ENCODE peak calls at places on chromosomes 3 and 15, in nine cellular contexts. One of them, this sample, is unnamed.

GRCh38 chr15:70879386-70879785 is 12.8 kb downstream of the THAP10 start:
- DNase-seq in vagina: no peak
- DNase-seq in ACHN: no peak
- DNase-seq in kidney tubule cell: no peak
- DNase-seq in GM04504: no peak
- DNase-seq in Daoy: peak; percentile 71
- DNase-seq in DMS153: no peak
- DNase-seq in NCI-H2081: no peak
- DNase-seq in NCI-H2171 treated with DMSO at 0.1 percent for 48 hours: no peak
- DNase-seq in this sample: peak; percentile 79

GRCh38 chr15:31024330-31024729 is 32.9 kb upstream of the MTMR10 start:
- DNase-seq in GM04504: peak; percentile 74
- DNase-seq in ACHN: peak; percentile 96
- DNase-seq in kidney tubule cell: peak; percentile 98
- DNase-seq in DMS153: no peak
- DNase-seq in Daoy: peak; percentile 93
- DNase-seq in NCI-H2171 treated with DMSO at 0.1 percent for 48 hours: no peak
- DNase-seq in NCI-H2081: no peak
- DNase-seq in vagina: no peak
- DNase-seq in this sample: peak; percentile 95

GRCh38 chr3:119240101-119240581 is 537 bp downstream of the B4GALT4 start:
- DNase-seq in DMS153: no peak
- DNase-seq in NCI-H2171 treated with DMSO at 0.1 percent for 48 hours: no peak
- DNase-seq in kidney tubule cell: peak; percentile 31
- DNase-seq in ACHN: peak; percentile 10
- DNase-seq in NCI-H2081: no peak
- DNase-seq in GM04504: no peak
- DNase-seq in Daoy: peak; percentile 15
- DNase-seq in vagina: no peak
- DNase-seq in this sample: peak; percentile 22

GRCh38 chr3:85081191-85081895 is 122.6 kb downstream of the CADM2 start:
- DNase-seq in NCI-H2081: no peak
- DNase-seq in DMS153: no peak
- DNase-seq in NCI-H2171 treated with DMSO at 0.1 percent for 48 hours: no peak
- DNase-seq in ACHN: no peak
- DNase-seq in kidney tubule cell: no peak
- DNase-seq in vagina: no peak
- DNase-seq in GM04504: no peak
- DNase-seq in Daoy: peak; percentile 1
- DNase-seq in this sample: no peak

GRCh38 chr15:64702816-64703631 is 72.4 kb downstream of the RBPMS2 start:
- DNase-seq in NCI-H2081: peak; percentile 92
- DNase-seq in NCI-H2171 treated with DMSO at 0.1 percent for 48 hours: peak; percentile 91
- DNase-seq in DMS153: peak; percentile 46
- DNase-seq in ACHN: peak; percentile 82
- DNase-seq in kidney tubule cell: peak; percentile 91
- DNase-seq in Daoy: peak; percentile 96
- DNase-seq in vagina: no peak
- DNase-seq in GM04504: peak; percentile 82
- DNase-seq in this sample: peak; percentile 92

GRCh38 chr3:103712320-103713008 is 1277.6 kb downstream of the ZPLD1 start:
- DNase-seq in kidney tubule cell: peak; percentile 86
- DNase-seq in vagina: no peak
- DNase-seq in NCI-H2171 treated with DMSO at 0.1 percent for 48 hours: no peak
- DNase-seq in ACHN: peak; percentile 38
- DNase-seq in DMS153: no peak
- DNase-seq in Daoy: no peak
- DNase-seq in GM04504: no peak
- DNase-seq in NCI-H2081: no peak
- DNase-seq in this sample: peak; percentile 70

GRCh38 chr3:11335056-11335608 is 62.9 kb downstream of the ATG7 start:
- DNase-seq in vagina: no peak
- DNase-seq in DMS153: peak; percentile 19
- DNase-seq in Daoy: peak; percentile 47
- DNase-seq in GM04504: peak; percentile 48
- DNase-seq in NCI-H2171 treated with DMSO at 0.1 percent for 48 hours: peak; percentile 53
- DNase-seq in kidney tubule cell: peak; percentile 71
- DNase-seq in NCI-H2081: peak; percentile 3
- DNase-seq in ACHN: peak; percentile 68
- DNase-seq in this sample: peak; percentile 81

GRCh38 chr3:140055032-140055791 is 120.2 kb downstream of the CLSTN2 start:
- DNase-seq in NCI-H2171 treated with DMSO at 0.1 percent for 48 hours: peak; percentile 38
- DNase-seq in GM04504: no peak
- DNase-seq in DMS153: no peak
- DNase-seq in Daoy: no peak
- DNase-seq in vagina: no peak
- DNase-seq in kidney tubule cell: no peak
- DNase-seq in NCI-H2081: no peak
- DNase-seq in ACHN: no peak
- DNase-seq in this sample: no peak

GRCh38 chr3:126751611-126752302 is 47.7 kb downstream of the CHCHD6 start:
- DNase-seq in DMS153: no peak
- DNase-seq in ACHN: no peak
- DNase-seq in Daoy: no peak
- DNase-seq in NCI-H2081: no peak
- DNase-seq in kidney tubule cell: no peak
- DNase-seq in vagina: no peak
- DNase-seq in GM04504: no peak
- DNase-seq in NCI-H2171 treated with DMSO at 0.1 percent for 48 hours: no peak
- DNase-seq in this sample: no peak

GRCh38 chr3:197750396-197750831 is 731 bp downstream of the FYTTD1 start:
- DNase-seq in Daoy: peak; percentile 78
- DNase-seq in vagina: no peak
- DNase-seq in ACHN: peak; percentile 52
- DNase-seq in GM04504: no peak
- DNase-seq in DMS153: no peak
- DNase-seq in kidney tubule cell: peak; percentile 68
- DNase-seq in NCI-H2081: peak; percentile 66
- DNase-seq in NCI-H2171 treated with DMSO at 0.1 percent for 48 hours: peak; percentile 62
- DNase-seq in this sample: peak; percentile 72

GRCh38 chr15:84649706-84650105 is 4.4 kb downstream of the WDR73 start:
- DNase-seq in GM04504: no peak
- DNase-seq in NCI-H2081: no peak
- DNase-seq in vagina: no peak
- DNase-seq in ACHN: no peak
- DNase-seq in NCI-H2171 treated with DMSO at 0.1 percent for 48 hours: no peak
- DNase-seq in Daoy: no peak
- DNase-seq in DMS153: no peak
- DNase-seq in kidney tubule cell: no peak
- DNase-seq in this sample: no peak

GRCh38 chr3:108219336-108219735 is 2.9 kb downstream of the IFT57 start:
- DNase-seq in Daoy: no peak
- DNase-seq in DMS153: no peak
- DNase-seq in kidney tubule cell: no peak
- DNase-seq in vagina: no peak
- DNase-seq in NCI-H2081: peak; percentile 32
- DNase-seq in ACHN: no peak
- DNase-seq in GM04504: no peak
- DNase-seq in NCI-H2171 treated with DMSO at 0.1 percent for 48 hours: no peak
- DNase-seq in this sample: no peak

GRCh38 chr3:45950686-45951600 is 7.7 kb downstream of the CXCR6 start:
- DNase-seq in DMS153: no peak
- DNase-seq in NCI-H2171 treated with DMSO at 0.1 percent for 48 hours: no peak
- DNase-seq in vagina: no peak
- DNase-seq in kidney tubule cell: no peak
- DNase-seq in ACHN: no peak
- DNase-seq in GM04504: no peak
- DNase-seq in NCI-H2081: no peak
- DNase-seq in Daoy: no peak
- DNase-seq in this sample: no peak

GRCh38 chr15:82111918-82112317 is 66.1 kb upstream of the MEX3B start:
- DNase-seq in NCI-H2171 treated with DMSO at 0.1 percent for 48 hours: no peak
- DNase-seq in GM04504: no peak
- DNase-seq in kidney tubule cell: no peak
- DNase-seq in vagina: no peak
- DNase-seq in DMS153: no peak
- DNase-seq in ACHN: no peak
- DNase-seq in Daoy: no peak
- DNase-seq in NCI-H2081: no peak
- DNase-seq in this sample: no peak

GRCh38 chr15:50857763-50858162 is 50.7 kb upstream of the AP4E1 start:
- DNase-seq in vagina: no peak
- DNase-seq in ACHN: no peak
- DNase-seq in kidney tubule cell: no peak
- DNase-seq in Daoy: no peak
- DNase-seq in NCI-H2171 treated with DMSO at 0.1 percent for 48 hours: no peak
- DNase-seq in GM04504: no peak
- DNase-seq in NCI-H2081: no peak
- DNase-seq in DMS153: no peak
- DNase-seq in this sample: no peak

GRCh38 chr15:85000189-85000864 is 18.7 kb downstream of the PDE8A start:
- DNase-seq in kidney tubule cell: no peak
- DNase-seq in GM04504: no peak
- DNase-seq in NCI-H2171 treated with DMSO at 0.1 percent for 48 hours: no peak
- DNase-seq in vagina: no peak
- DNase-seq in ACHN: no peak
- DNase-seq in NCI-H2081: no peak
- DNase-seq in Daoy: no peak
- DNase-seq in DMS153: no peak
- DNase-seq in this sample: no peak

GRCh38 chr15:71443538-71443937 is 328.3 kb downstream of the THSD4 start:
- DNase-seq in GM04504: no peak
- DNase-seq in ACHN: peak; percentile 48
- DNase-seq in kidney tubule cell: peak; percentile 44
- DNase-seq in Daoy: peak; percentile 35
- DNase-seq in DMS153: no peak
- DNase-seq in NCI-H2171 treated with DMSO at 0.1 percent for 48 hours: peak; percentile 52
- DNase-seq in vagina: no peak
- DNase-seq in NCI-H2081: peak; percentile 49
- DNase-seq in this sample: peak; percentile 53

GRCh38 chr3:31670136-31670535 is 137.4 kb downstream of the STT3B start:
- DNase-seq in GM04504: no peak
- DNase-seq in ACHN: no peak
- DNase-seq in DMS153: no peak
- DNase-seq in vagina: no peak
- DNase-seq in NCI-H2171 treated with DMSO at 0.1 percent for 48 hours: no peak
- DNase-seq in NCI-H2081: no peak
- DNase-seq in kidney tubule cell: no peak
- DNase-seq in Daoy: no peak
- DNase-seq in this sample: no peak

GRCh38 chr3:108134555-108134880 is 43.7 kb upstream of the CD47 start:
- DNase-seq in DMS153: no peak
- DNase-seq in Daoy: no peak
- DNase-seq in vagina: no peak
- DNase-seq in kidney tubule cell: no peak
- DNase-seq in ACHN: no peak
- DNase-seq in NCI-H2171 treated with DMSO at 0.1 percent for 48 hours: no peak
- DNase-seq in NCI-H2081: no peak
- DNase-seq in GM04504: no peak
- DNase-seq in this sample: no peak